ENCODE peak calls at places on chromosomes 12 and 14, in four cellular contexts. One of them, this sample, is unnamed.

GRCh38 chr14:79972230-79972629 is 239.1 kb downstream of the DIO2 start:
- DNase-seq in frontal cortex: no peak
- DNase-seq in sigmoid colon: no peak
- DNase-seq in transverse colon: no peak
- DNase-seq in this sample: no peak

GRCh38 chr12:130818381-130819247 is 20.4 kb downstream of the STX2 start:
- DNase-seq in frontal cortex: peak
- DNase-seq in sigmoid colon: peak
- DNase-seq in transverse colon: peak
- DNase-seq in this sample: peak

GRCh38 chr12:104353012-104353981 is 49.8 kb downstream of the EID3 start:
- DNase-seq in frontal cortex: no peak
- DNase-seq in sigmoid colon: no peak
- DNase-seq in transverse colon: no peak
- DNase-seq in this sample: no peak

GRCh38 chr12:91143241-91143640 is 31.9 kb upstream of the LUM start:
- DNase-seq in frontal cortex: no peak
- DNase-seq in sigmoid colon: no peak
- DNase-seq in transverse colon: no peak
- DNase-seq in this sample: no peak

GRCh38 chr12:109762071-109762672 is 48.5 kb downstream of the FAM222A start:
- DNase-seq in frontal cortex: no peak
- DNase-seq in sigmoid colon: peak
- DNase-seq in transverse colon: no peak
- DNase-seq in this sample: no peak

GRCh38 chr12:120110550-120111501 is 5.7 kb downstream of the RAB35 start:
- DNase-seq in frontal cortex: no peak
- DNase-seq in sigmoid colon: peak
- DNase-seq in transverse colon: peak
- DNase-seq in this sample: no peak

GRCh38 chr12:27573972-27574371 is 50.0 kb downstream of the PPFIBP1 start:
- DNase-seq in frontal cortex: no peak
- DNase-seq in sigmoid colon: no peak
- DNase-seq in transverse colon: no peak
- DNase-seq in this sample: no peak

GRCh38 chr12:13428538-13429265 is 232.2 kb downstream of the EMP1 start:
- DNase-seq in frontal cortex: no peak
- DNase-seq in sigmoid colon: peak
- DNase-seq in transverse colon: no peak
- DNase-seq in this sample: no peak

GRCh38 chr12:107450541-107450940 is 235.1 kb upstream of the PWP1 start:
- DNase-seq in frontal cortex: no peak
- DNase-seq in sigmoid colon: no peak
- DNase-seq in transverse colon: no peak
- DNase-seq in this sample: peak

GRCh38 chr14:79464468-79464867 is 746.8 kb downstream of the DIO2 start:
- DNase-seq in frontal cortex: no peak
- DNase-seq in sigmoid colon: no peak
- DNase-seq in transverse colon: no peak
- DNase-seq in this sample: no peak

GRCh38 chr12:94812345-94812744 is 162.0 kb upstream of the TMCC3 start:
- DNase-seq in frontal cortex: no peak
- DNase-seq in sigmoid colon: no peak
- DNase-seq in transverse colon: no peak
- DNase-seq in this sample: no peak

GRCh38 chr12:116924558-116925453 is 14.1 kb downstream of the FBXW8 start:
- DNase-seq in frontal cortex: no peak
- DNase-seq in sigmoid colon: no peak
- DNase-seq in transverse colon: peak
- DNase-seq in this sample: peak

GRCh38 chr12:42056130-42056529 is 88.5 kb downstream of the GXYLT1 start:
- DNase-seq in frontal cortex: no peak
- DNase-seq in sigmoid colon: no peak
- DNase-seq in transverse colon: no peak
- DNase-seq in this sample: no peak

GRCh38 chr12:130934753-130935152 is 19.0 kb upstream of the ADGRD1 start:
- DNase-seq in frontal cortex: no peak
- DNase-seq in sigmoid colon: no peak
- DNase-seq in transverse colon: no peak
- DNase-seq in this sample: no peak

GRCh38 chr12:96343347-96343954 is 56.8 kb downstream of the CDK17 start:
- DNase-seq in frontal cortex: no peak
- DNase-seq in sigmoid colon: no peak
- DNase-seq in transverse colon: no peak
- DNase-seq in this sample: no peak

GRCh38 chr12:5073838-5074237 is 30.2 kb downstream of the KCNA5 start:
- DNase-seq in frontal cortex: no peak
- DNase-seq in sigmoid colon: no peak
- DNase-seq in transverse colon: no peak
- DNase-seq in this sample: no peak

GRCh38 chr14:71322660-71323250 is 415.5 kb downstream of the PCNX1 start:
- DNase-seq in frontal cortex: peak
- DNase-seq in sigmoid colon: no peak
- DNase-seq in transverse colon: no peak
- DNase-seq in this sample: peak

GRCh38 chr12:120751389-120751788 is 25.8 kb downstream of the ACADS start:
- DNase-seq in frontal cortex: no peak
- DNase-seq in sigmoid colon: no peak
- DNase-seq in transverse colon: no peak
- DNase-seq in this sample: no peak

GRCh38 chr14:60632777-60633176 is 16.5 kb downstream of the SIX1 start:
- DNase-seq in frontal cortex: no peak
- DNase-seq in sigmoid colon: no peak
- DNase-seq in transverse colon: no peak
- DNase-seq in this sample: peak

GRCh38 chr12:52436000-52436827 is 2.0 kb upstream of the KRT75 start:
- DNase-seq in frontal cortex: no peak
- DNase-seq in sigmoid colon: no peak
- DNase-seq in transverse colon: no peak
- DNase-seq in this sample: no peak

GRCh38 chr14:61395115-61395725 is 73.8 kb downstream of the PRKCH start:
- DNase-seq in frontal cortex: no peak
- DNase-seq in sigmoid colon: no peak
- DNase-seq in transverse colon: no peak
- DNase-seq in this sample: no peak

GRCh38 chr12:105493091-105493615 is 162.7 kb downstream of the C12orf75 start:
- DNase-seq in frontal cortex: no peak
- DNase-seq in sigmoid colon: no peak
- DNase-seq in transverse colon: no peak
- DNase-seq in this sample: no peak

GRCh38 chr12:52081263-52081733 is 1.8 kb downstream of the SMIM41 start:
- DNase-seq in frontal cortex: no peak
- DNase-seq in sigmoid colon: peak
- DNase-seq in transverse colon: no peak
- DNase-seq in this sample: no peak

GRCh38 chr12:121223283-121223946 is 13.5 kb downstream of the P2RX4 start:
- DNase-seq in frontal cortex: no peak
- DNase-seq in sigmoid colon: no peak
- DNase-seq in transverse colon: peak
- DNase-seq in this sample: peak

GRCh38 chr12:50157259-50157658 is 9.9 kb downstream of the CERS5 start:
- DNase-seq in frontal cortex: no peak
- DNase-seq in sigmoid colon: no peak
- DNase-seq in transverse colon: no peak
- DNase-seq in this sample: no peak

GRCh38 chr14:21279783-21280182 is at the start of gene RPGRIP1:
- DNase-seq in frontal cortex: no peak
- DNase-seq in sigmoid colon: no peak
- DNase-seq in transverse colon: no peak
- DNase-seq in this sample: no peak

GRCh38 chr14:94517641-94518257 is 8.5 kb upstream of the SERPINA12 start:
- DNase-seq in frontal cortex: no peak
- DNase-seq in sigmoid colon: no peak
- DNase-seq in transverse colon: no peak
- DNase-seq in this sample: no peak